ENCODE peak calls at places on chromosomes 1 and 21, in nine cellular contexts. N, A, K, R, G, V, J, T and L are unnamed samples.

GRCh38 chr1:219518168-219518905 is 94.6 kb downstream of the ZC3H11B start:
- DNase-seq in J (peak), V (no peak), R (peak), G (no peak), N (no peak), A (no peak), K (no peak), T (peak), L (no peak)

GRCh38 chr1:24189528-24189927 is 2.4 kb upstream of the IFNLR1 start:
- DNase-seq in J (no peak), N (no peak), G (no peak), K (no peak), T (no peak), V (no peak), A (peak), R (no peak), L (peak)

GRCh38 chr1:73637275-73637674 is 560.7 kb downstream of the LRRIQ3 start:
- DNase-seq in T (no peak), R (no peak), K (no peak), J (no peak), G (no peak), A (no peak), V (no peak), N (no peak), L (no peak)

GRCh38 chr1:64701071-64701470 is 43.8 kb upstream of the RAVER2 start:
- DNase-seq in G (peak), K (no peak), R (no peak), J (no peak), V (no peak), A (no peak), N (no peak), T (peak), L (no peak)

GRCh38 chr1:231241751-231242150 is 739 bp downstream of the GNPAT start:
- DNase-seq in V (peak), A (no peak), K (no peak), G (peak), R (no peak), N (no peak), J (no peak), T (no peak), L (no peak)

GRCh38 chr1:151133339-151133761 is 13.1 kb downstream of the SEMA6C start:
- DNase-seq in R (no peak), J (no peak), K (no peak), G (peak), T (no peak), V (no peak), A (no peak), N (no peak), L (no peak)

GRCh38 chr1:24945354-24946326 is 15.6 kb upstream of the RUNX3 start:
- DNase-seq in G (no peak), T (no peak), A (no peak), R (no peak), V (no peak), K (no peak), N (no peak), J (no peak), L (no peak)

GRCh38 chr1:40257688-40258444 is at the start of gene ZMPSTE24:
- DNase-seq in A (peak), R (peak), G (peak), J (peak), V (peak), T (peak), K (peak), N (peak), L (peak)

GRCh38 chr21:39452207-39452964 is 616 bp downstream of the SH3BGR start:
- DNase-seq in G (peak), R (no peak), J (peak), N (no peak), K (no peak), V (no peak), T (no peak), A (no peak), L (no peak)

GRCh38 chr21:46083271-46084040 is 14.5 kb upstream of the COL6A2 start:
- DNase-seq in R (no peak), J (peak), K (peak), A (no peak), T (no peak), G (no peak), V (no peak), N (no peak), L (no peak)

GRCh38 chr1:223712856-223713494 is 636 bp downstream of the CAPN2 start:
- DNase-seq in R (no peak), A (no peak), G (peak), N (peak), K (no peak), J (no peak), V (peak), T (no peak), L (peak)